ENCODE peak calls at places on chromosomes 3 and 15, in nine cellular contexts. H is lower leg skin; Z is NCI-H226; G is T-helper 9 cell; Y is transverse colon; E is Panc1; X is activated gamma-delta T cell treated with anti-CD3 and anti-CD28 coated beads, Interleukin-2, amount 50 U/mL, for 16 hours; O is activated CD8-positive, alpha-beta T cell treated with anti-CD3 and anti-CD28 coated beads, Interleukin-2, amount 10 ng/mL, durations not matched to agents 7 days and 5 days; S is NCI-H510A. K is an unnamed sample.

GRCh38 chr3:81195483-81195882 is 566.0 kb downstream of the GBE1 start:
- DNase-seq in H (no peak), X (no peak), O (no peak), E (no peak), S (no peak), Y (no peak), Z (peak; percentile 25), G (no peak), K (no peak)

GRCh38 chr3:141410861-141411771 is 42.8 kb downstream of the ZBTB38 start:
- DNase-seq in G (no peak), S (no peak), E (no peak), H (no peak), O (peak; percentile 73), Y (peak; percentile 41), Z (no peak), X (no peak), K (peak; percentile 15)

GRCh38 chr15:70127797-70128756 is 30.4 kb upstream of the TLE3 start:
- DNase-seq in O (no peak), E (no peak), Z (no peak), G (no peak), H (peak; percentile 20), Y (no peak), X (no peak), S (no peak), K (no peak)

GRCh38 chr3:194632983-194633348 is 253 bp downstream of the TMEM44 start:
- DNase-seq in X (no peak), S (no peak), E (no peak), Z (peak; percentile 12), G (peak; percentile 3), O (peak; percentile 24), H (peak; percentile 86), Y (peak; percentile 28), K (no peak)

GRCh38 chr15:99435138-99435695 is 130.6 kb upstream of the MEF2A start:
- DNase-seq in H (peak; percentile 92), S (no peak), X (no peak), Z (no peak), O (no peak), Y (peak; percentile 90), G (no peak), E (no peak), K (no peak)

GRCh38 chr3:62665627-62666433 is 209.4 kb downstream of the CADPS start:
- DNase-seq in Z (peak; percentile 4), O (peak; percentile 37), S (peak; percentile 10), G (no peak), E (peak; percentile 7), Y (peak; percentile 83), H (peak; percentile 93), X (no peak), K (peak; percentile 47)

GRCh38 chr15:22257047-22257667 is 176.8 kb downstream of the OR4M2 start:
- DNase-seq in E (no peak), G (no peak), Y (no peak), X (no peak), S (no peak), O (no peak), H (no peak), Z (no peak), K (no peak)

GRCh38 chr3:44969170-44969569 is 6.8 kb downstream of the ZDHHC3 start:
- DNase-seq in G (no peak), O (peak; percentile 31), X (no peak), H (no peak), S (no peak), E (no peak), Y (no peak), Z (no peak), K (no peak)

GRCh38 chr3:170488802-170489201 is 70.1 kb downstream of the CLDN11 start:
- DNase-seq in S (no peak), Z (peak; percentile 69), Y (no peak), H (no peak), E (no peak), O (no peak), X (no peak), G (no peak), K (no peak)

GRCh38 chr3:24773798-24774197 is 279.1 kb upstream of the THRB start:
- DNase-seq in S (no peak), Y (peak; percentile 18), Z (peak; percentile 33), E (peak; percentile 24), G (no peak), X (no peak), H (no peak), O (peak; percentile 25), K (peak; percentile 44)

GRCh38 chr3:65946438-65946837 is 92.3 kb downstream of the MAGI1 start:
- DNase-seq in S (peak; percentile 38), O (no peak), H (no peak), E (no peak), X (no peak), Z (no peak), Y (no peak), G (no peak), K (no peak)

GRCh38 chr3:17466028-17466427 is 276.4 kb downstream of the TBC1D5 start:
- DNase-seq in O (no peak), Y (no peak), E (no peak), Z (peak; percentile 39), S (no peak), H (no peak), G (no peak), X (no peak), K (no peak)

GRCh38 chr3:109275702-109276293 is 40.5 kb downstream of the DPPA2 start:
- DNase-seq in Y (peak; percentile 14), S (no peak), X (no peak), Z (no peak), E (peak; percentile 5), G (no peak), O (peak; percentile 21), H (no peak), K (peak; percentile 76)

GRCh38 chr3:20546636-20547035 is 360.6 kb upstream of the SGO1 start:
- DNase-seq in H (no peak), Z (no peak), O (no peak), S (no peak), G (no peak), E (no peak), X (no peak), Y (no peak), K (no peak)

GRCh38 chr3:110881069-110881468 is 190.5 kb upstream of the NECTIN3 start:
- DNase-seq in Z (peak; percentile 53), H (peak; percentile 81), G (no peak), X (no peak), E (no peak), Y (peak; percentile 65), O (peak; percentile 21), S (peak; percentile 1), K (no peak)

GRCh38 chr15:74815121-74815933 is 2.7 kb downstream of the LMAN1L start:
- DNase-seq in S (no peak), E (no peak), Y (peak; percentile 82), H (no peak), G (no peak), O (no peak), X (no peak), Z (no peak), K (no peak)

GRCh38 chr3:109918740-109919139 is 581.4 kb upstream of the DPPA4 start:
- DNase-seq in O (no peak), E (no peak), S (no peak), X (no peak), Z (no peak), Y (no peak), G (no peak), H (no peak), K (no peak)

GRCh38 chr3:100289339-100289738 is 28.5 kb downstream of the TBC1D23 start:
- DNase-seq in O (no peak), Y (no peak), G (no peak), X (no peak), Z (peak; percentile 27), H (no peak), S (no peak), E (no peak), K (no peak)

GRCh38 chr3:110526732-110527727 is 544.6 kb upstream of the NECTIN3 start:
- DNase-seq in O (no peak), Y (no peak), X (no peak), E (no peak), S (no peak), Z (peak; percentile 96), G (no peak), H (no peak), K (peak; percentile 88)

GRCh38 chr3:38587548-38588131 is 61.8 kb downstream of the SCN5A start:
- DNase-seq in O (no peak), G (no peak), S (no peak), Y (peak; percentile 2), E (no peak), Z (no peak), X (no peak), H (peak; percentile 77), K (no peak)

GRCh38 chr3:139935071-139935865 is at the start of gene CLSTN2:
- DNase-seq in O (peak; percentile 32), G (no peak), H (peak; percentile 91), X (no peak), Z (no peak), E (no peak), Y (peak; percentile 27), S (peak; percentile 47), K (peak; percentile 62)

GRCh38 chr15:91116379-91117067 is 16.5 kb downstream of the SV2B start:
- DNase-seq in E (no peak), O (no peak), G (no peak), Z (peak; percentile 21), S (no peak), X (no peak), H (peak; percentile 9), Y (no peak), K (peak; percentile 40)

GRCh38 chr15:94610069-94610863 is 378.9 kb downstream of the MCTP2 start:
- DNase-seq in O (no peak), S (no peak), H (no peak), G (no peak), X (no peak), Y (no peak), Z (no peak), E (no peak), K (no peak)

GRCh38 chr15:74200394-74200793 is 2.2 kb downstream of the STRA6 start:
- DNase-seq in E (no peak), G (no peak), O (no peak), X (no peak), H (no peak), Y (peak; percentile 18), Z (peak; percentile 82), S (no peak), K (peak; percentile 29)

GRCh38 chr15:47523669-47524068 is 193.6 kb upstream of the SEMA6D start:
- DNase-seq in G (no peak), E (no peak), Y (no peak), Z (peak; percentile 73), S (no peak), H (no peak), O (no peak), X (no peak), K (no peak)

GRCh38 chr3:143786229-143787199 is 61.8 kb downstream of the SLC9A9 start:
- DNase-seq in G (no peak), O (no peak), Y (peak; percentile 11), H (no peak), E (no peak), S (no peak), X (no peak), Z (peak; percentile 56), K (no peak)

K was measured in kidney glomerular epithelial cell.